ENCODE peak calls at places on chromosomes 7 and 10, in four cellular contexts. R is H1, N is K562, A is GM12878. T is an unnamed sample.

GRCh38 chr10:73586583-73586984 is 4.6 kb downstream of the USP54 start:
- DNase-seq in R (no peak), A (no peak), N (no peak), T (peak)

GRCh38 chr10:44392420-44392819 is 7.5 kb upstream of the CXCL12 start:
- DNase-seq in R (no peak), A (no peak), N (no peak), T (no peak)

GRCh38 chr7:121992046-121992445 is 119.1 kb downstream of the PTPRZ1 start:
- DNase-seq in A (no peak), N (no peak), R (no peak), T (no peak)

GRCh38 chr10:18822156-18822555 is 162.9 kb downstream of the ARL5B start:
- DNase-seq in R (peak), A (no peak), N (no peak), T (peak)

GRCh38 chr10:80108576-80109239 is 23.8 kb upstream of the PLAC9 start:
- DNase-seq in N (no peak), R (no peak), A (no peak), T (no peak)

GRCh38 chr10:49320191-49320590 is 21.2 kb downstream of the C10orf71 start:
- DNase-seq in A (no peak), N (no peak), R (no peak), T (no peak)

GRCh38 chr7:71637578-71637977 is 505.6 kb downstream of the GALNT17 start:
- DNase-seq in R (no peak), A (no peak), N (no peak), T (no peak)

GRCh38 chr7:113768256-113768847 is 150.5 kb downstream of the PPP1R3A start:
- DNase-seq in N (no peak), A (no peak), R (no peak), T (no peak)

GRCh38 chr7:139232377-139232717 is 1.3 kb downstream of the UBN2 start:
- DNase-seq in N (peak), A (no peak), R (no peak), T (peak)
- TF ChIP-seq CHD1 in N (no peak), A (no peak), R (no peak), T (no peak)

DNA sequence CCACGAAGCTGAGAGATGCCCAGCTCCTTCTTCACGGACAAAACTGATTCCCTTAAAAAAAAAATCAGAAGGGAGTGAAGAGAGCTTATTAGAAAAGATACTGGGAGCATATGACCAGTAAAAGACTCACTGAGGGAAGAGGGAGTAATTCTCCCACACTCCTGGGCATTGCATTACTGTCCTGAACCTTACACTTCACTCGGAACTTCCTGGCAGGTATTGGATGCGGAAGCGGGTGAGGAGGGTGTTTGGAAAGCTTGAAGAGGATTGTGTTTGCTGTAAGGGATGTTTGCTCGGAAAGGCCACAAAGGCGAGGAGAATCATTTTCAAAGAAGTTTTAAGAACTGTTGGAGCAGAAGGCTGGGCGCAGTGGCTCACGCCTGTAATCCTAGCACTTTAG is 378 bp downstream of the HKDC1 start:
- DNase-seq in R (no peak), N (no peak), A (no peak), T (no peak)
- H3K4me3 ChIP-seq in R (no peak), N (no peak), A (no peak), T (no peak)

DNA sequence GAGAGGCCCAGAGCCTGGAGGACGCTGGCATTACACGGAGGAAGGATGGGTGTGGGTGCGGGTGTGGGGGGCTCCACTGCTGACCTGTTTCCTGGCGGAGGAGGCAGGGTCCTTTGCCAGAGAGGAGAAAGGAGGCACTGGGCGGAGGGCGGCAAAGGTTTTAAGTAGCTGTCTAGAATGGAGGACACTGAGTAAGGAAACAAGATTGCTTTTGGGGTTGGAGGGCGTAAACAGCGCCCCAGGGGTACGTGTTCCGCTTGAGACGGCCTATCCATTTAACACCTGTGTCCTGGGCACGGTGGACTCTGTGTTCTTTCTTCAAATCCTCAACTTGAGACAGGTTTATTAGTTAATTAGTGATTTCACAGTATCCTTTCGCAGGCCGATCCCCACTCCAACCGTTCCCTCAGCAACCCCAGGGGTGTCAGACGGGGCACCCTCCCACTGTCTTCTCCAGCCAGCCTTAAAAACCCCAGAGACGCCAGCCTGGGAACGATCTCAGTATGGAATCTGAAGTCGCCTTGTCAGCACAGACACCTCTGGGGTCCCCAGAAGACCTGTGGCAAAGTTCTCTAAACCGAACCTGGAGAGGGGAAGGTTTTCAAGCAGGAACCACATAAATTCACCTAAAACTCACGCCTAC is 24.8 kb downstream of the SFXN4 start:
- DNase-seq in R (no peak), N (no peak), A (no peak), T (no peak)
- TF ChIP-seq CHD1 in R (no peak), N (no peak), A (no peak), T (no peak)

DNA sequence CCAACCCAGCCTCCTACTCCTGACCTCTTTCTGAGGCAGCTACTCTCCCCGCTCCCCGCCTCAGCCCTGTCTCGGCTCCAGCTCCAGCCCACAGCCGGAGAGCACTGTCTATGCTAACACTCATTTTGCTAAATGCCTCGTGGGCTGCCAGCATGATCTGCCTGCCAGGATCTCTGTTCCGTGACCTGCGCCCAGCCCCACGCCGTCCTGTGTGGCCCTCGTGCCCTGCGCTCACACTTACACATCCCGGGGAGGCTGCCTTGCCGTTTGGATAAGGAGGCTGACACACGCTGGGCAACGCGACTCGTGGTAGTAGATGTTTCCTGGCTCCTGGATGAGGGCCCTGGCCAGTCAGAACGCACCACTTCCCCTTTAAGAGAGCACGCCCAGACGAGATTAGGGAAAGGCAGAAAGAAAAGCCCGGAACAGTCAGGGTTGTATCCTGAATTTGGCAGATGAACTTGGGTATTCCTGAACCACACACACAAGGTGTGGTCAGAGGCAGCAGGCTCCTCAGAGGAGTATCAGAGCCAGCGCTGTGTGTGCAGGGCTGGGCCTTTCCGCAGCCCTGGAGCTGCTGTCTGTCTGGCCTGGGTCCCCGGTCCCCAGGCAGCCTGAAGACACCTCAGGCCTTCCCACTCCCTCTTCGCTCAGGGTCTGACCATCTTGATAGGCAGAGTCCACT is 97.7 kb upstream of the EFCAB10 start:
- DNase-seq in N (peak), A (no peak), R (no peak), T (peak)
- H3K4me3 ChIP-seq in N (peak), A (no peak), R (no peak), T (no peak)

DNA sequence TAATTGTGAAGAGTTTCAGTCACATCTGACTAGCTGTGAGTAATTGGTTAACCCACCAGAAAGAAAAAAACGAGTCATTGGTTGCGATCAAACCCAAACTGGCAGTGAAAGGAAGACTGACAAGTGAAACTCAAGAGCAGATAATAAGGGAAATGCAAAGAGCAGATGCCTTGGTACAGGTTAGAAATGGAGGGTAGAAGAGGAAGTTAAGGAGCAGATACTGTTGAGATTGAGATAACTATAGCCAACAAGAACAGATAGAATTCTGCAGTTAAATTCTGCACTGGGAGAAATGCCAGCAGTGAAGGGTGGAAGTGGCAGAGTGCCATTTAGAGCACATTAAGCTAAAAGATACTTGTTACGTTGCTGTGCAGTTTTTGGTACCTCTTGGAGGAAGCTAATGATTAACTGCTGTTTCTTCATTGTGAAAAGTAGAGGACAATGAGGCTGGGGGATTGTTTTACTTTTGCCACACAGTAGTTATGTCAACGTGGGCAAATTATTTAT is 65.8 kb downstream of the CDK13 start:
- DNase-seq in R (no peak), A (peak), N (no peak), T (peak)
- TF ChIP-seq CHD1 in R (no peak), A (no peak), N (no peak), T (no peak)

DNA sequence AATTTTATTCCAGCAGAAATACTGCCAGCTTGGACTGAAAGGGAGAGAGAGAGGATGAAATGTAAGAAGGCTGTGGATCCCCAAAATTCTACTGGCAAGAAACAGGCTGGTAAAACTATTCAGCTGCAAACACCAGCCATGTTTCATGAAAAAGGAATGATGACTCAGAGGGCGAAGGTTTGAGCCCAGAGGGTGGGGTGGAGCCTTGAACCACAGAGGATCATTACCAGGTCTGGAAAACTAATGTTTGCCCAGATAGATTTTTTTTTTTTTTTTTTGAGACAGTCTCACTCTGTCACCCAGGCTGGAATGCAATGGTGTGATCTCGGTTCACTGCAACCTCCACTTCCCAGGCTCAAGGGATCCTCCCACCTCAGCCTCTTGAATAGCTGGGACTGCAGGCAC is 41.7 kb upstream of the NRF1 start:
- DNase-seq in R (no peak), A (no peak), N (no peak), T (peak)
- H3K4me3 ChIP-seq in R (no peak), A (no peak), N (no peak), T (no peak)

GRCh38 chr10:70117646-70118045 is 15.0 kb downstream of the AIFM2 start:
- DNase-seq in R (no peak), A (no peak), N (no peak), T (no peak)

GRCh38 chr10:70119197-70119596 is 13.4 kb downstream of the AIFM2 start:
- DNase-seq in N (no peak), R (no peak), A (no peak), T (no peak)

GRCh38 chr10:70118196-70118595 is 14.4 kb downstream of the AIFM2 start:
- DNase-seq in N (no peak), A (no peak), R (no peak), T (no peak)

GRCh38 chr10:70114902-70115301 is 17.7 kb downstream of the AIFM2 start:
- DNase-seq in A (no peak), R (no peak), N (peak), T (no peak)

GRCh38 chr10:70115948-70116682 is 16.5 kb downstream of the AIFM2 start:
- DNase-seq in R (peak), N (peak), A (no peak), T (peak)
- TF ChIP-seq CHD1 in R (no peak), N (no peak), A (no peak), T (no peak)

GRCh38 chr10:69415951-69416350 is 767 bp downstream of the TACR2 start:
- DNase-seq in A (no peak), R (no peak), N (no peak), T (no peak)

GRCh38 chr10:69412232-69412631 is 4.5 kb downstream of the TACR2 start:
- DNase-seq in A (no peak), R (no peak), N (no peak), T (no peak)

GRCh38 chr10:69415049-69415448 is 1.7 kb downstream of the TACR2 start:
- DNase-seq in N (no peak), A (no peak), R (no peak), T (no peak)

GRCh38 chr10:69413221-69413865 is 3.4 kb downstream of the TACR2 start:
- DNase-seq in N (peak), A (no peak), R (peak), T (peak)

GRCh38 chr10:69414036-69415018 is 2.4 kb downstream of the TACR2 start:
- DNase-seq in N (no peak), A (no peak), R (no peak), T (no peak)
- H3K4me3 ChIP-seq in N (no peak), A (no peak), R (no peak), T (no peak)

GRCh38 chr10:36989233-36989632 is 136.2 kb upstream of the ANKRD30A start:
- DNase-seq in N (no peak), A (no peak), R (no peak), T (no peak)

DNA sequence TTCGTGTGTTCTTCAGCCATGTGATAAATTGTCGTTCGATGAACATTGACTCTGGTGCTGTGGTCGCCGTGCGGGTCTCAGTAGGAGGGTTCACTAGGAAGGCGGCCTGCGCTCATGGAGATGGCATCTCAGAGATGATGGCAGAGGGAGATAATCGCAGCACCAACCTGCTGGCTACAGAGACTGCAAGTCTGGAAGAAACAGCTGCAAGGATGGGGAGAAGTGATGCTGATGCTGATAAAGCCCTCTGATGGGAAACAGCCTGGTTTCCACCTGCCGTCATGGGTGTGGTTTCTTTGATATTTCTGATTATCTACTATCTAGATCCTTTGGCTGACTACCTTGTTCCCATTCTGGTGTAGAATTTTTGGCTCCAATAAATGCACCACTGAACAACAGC is 130.5 kb upstream of the ANKRD30A start:
- DNase-seq in A (no peak), R (no peak), N (no peak), T (no peak)
- TF ChIP-seq CHD1 in A (no peak), R (no peak), N (no peak), T (no peak)